ENCODE peak calls at places on chromosomes 2 and 18, in four cellular contexts. U is GM12878, C is K562, Y is HepG2. N is an unnamed sample.

GRCh38 chr2:207086136-207086535 is 79.6 kb downstream of the KLF7 start:
- DNase-seq in U (no peak), C (no peak), Y (no peak), N (no peak)

GRCh38 chr2:186891219-186891621 is 42.2 kb upstream of the ZSWIM2 start:
- DNase-seq in U (no peak), C (no peak), Y (no peak), N (no peak)

GRCh38 chr2:150526827-150527226 is 39.4 kb upstream of the RND3 start:
- DNase-seq in U (no peak), C (no peak), Y (peak), N (peak)

GRCh38 chr18:52392160-52392559 is 52.2 kb downstream of the DCC start:
- DNase-seq in U (peak), C (no peak), Y (no peak), N (peak)

GRCh38 chr2:239433777-239434396 is 33.1 kb upstream of the HDAC4 start:
- DNase-seq in U (no peak), C (no peak), Y (no peak), N (peak)

GRCh38 chr2:219149667-219150066 is 10.9 kb downstream of the NHEJ1 start:
- DNase-seq in U (no peak), C (no peak), Y (peak), N (no peak)

GRCh38 chr2:73762571-73762970 is 17.3 kb downstream of the DUSP11 start:
- DNase-seq in U (no peak), C (no peak), Y (no peak), N (no peak)

GRCh38 chr2:26913599-26914285 is 56.7 kb upstream of the MAPRE3 start:
- DNase-seq in U (no peak), C (no peak), Y (no peak), N (peak)

GRCh38 chr18:62324917-62325805 is at the start of gene TNFRSF11A:
- DNase-seq in U (no peak), C (peak), Y (no peak), N (no peak)

GRCh38 chr2:76204048-76204447 is 493.3 kb upstream of the GCFC2 start:
- DNase-seq in U (no peak), C (no peak), Y (no peak), N (no peak)

GRCh38 chr2:161166538-161167409 is 6.5 kb downstream of the TANK start:
- DNase-seq in U (peak), C (no peak), Y (peak), N (peak)
- TF ChIP-seq BHLHE40 in U (peak), C (no peak), Y (no peak), N (no peak)

DNA sequence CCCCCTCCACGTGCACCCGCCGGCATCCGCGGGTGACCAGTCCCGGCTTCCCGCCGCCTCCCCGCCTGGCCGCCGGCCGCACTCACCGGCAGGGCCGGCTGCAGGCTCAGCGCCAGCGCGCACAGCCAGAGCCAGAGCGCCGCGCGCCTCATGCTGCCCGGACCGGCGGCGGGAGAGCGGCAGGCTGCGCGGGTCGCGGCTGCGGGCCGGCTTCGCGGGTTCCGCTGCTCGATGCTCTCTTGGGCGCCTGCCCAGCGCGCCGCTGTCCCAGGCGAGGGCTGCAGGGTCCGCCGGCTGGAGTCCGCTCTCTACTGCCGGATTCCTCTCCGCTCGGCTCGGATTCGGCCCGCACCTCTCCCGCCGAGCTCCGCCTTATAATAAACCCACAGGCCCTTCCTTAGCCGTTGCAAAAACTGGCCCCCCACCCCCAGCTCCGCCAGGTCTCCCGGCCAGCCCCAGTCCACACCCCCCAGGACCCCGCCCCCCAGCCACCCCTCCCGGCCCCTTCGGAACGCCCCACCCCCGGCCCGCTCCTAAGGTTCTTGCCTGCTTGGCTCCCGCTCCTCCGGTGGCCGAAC is at the start of gene SDC1:
- DNase-seq in U (no peak), C (peak), Y (no peak), N (peak)
- H3K9ac ChIP-seq in U (peak), C (no peak), Y (peak), N (peak)

GRCh38 chr2:143489135-143489534 is 359.9 kb downstream of the ARHGAP15 start:
- DNase-seq in U (no peak), C (no peak), Y (no peak), N (peak)
- TF ChIP-seq BHLHE40 in U (no peak), C (no peak), Y (no peak), N (no peak)

GRCh38 chr2:101305492-101306123 is 2.9 kb downstream of the RNF149 start:
- DNase-seq in U (no peak), C (peak), Y (no peak), N (peak)
- H3K9ac ChIP-seq in U (no peak), C (peak), Y (peak), N (no peak)

DNA sequence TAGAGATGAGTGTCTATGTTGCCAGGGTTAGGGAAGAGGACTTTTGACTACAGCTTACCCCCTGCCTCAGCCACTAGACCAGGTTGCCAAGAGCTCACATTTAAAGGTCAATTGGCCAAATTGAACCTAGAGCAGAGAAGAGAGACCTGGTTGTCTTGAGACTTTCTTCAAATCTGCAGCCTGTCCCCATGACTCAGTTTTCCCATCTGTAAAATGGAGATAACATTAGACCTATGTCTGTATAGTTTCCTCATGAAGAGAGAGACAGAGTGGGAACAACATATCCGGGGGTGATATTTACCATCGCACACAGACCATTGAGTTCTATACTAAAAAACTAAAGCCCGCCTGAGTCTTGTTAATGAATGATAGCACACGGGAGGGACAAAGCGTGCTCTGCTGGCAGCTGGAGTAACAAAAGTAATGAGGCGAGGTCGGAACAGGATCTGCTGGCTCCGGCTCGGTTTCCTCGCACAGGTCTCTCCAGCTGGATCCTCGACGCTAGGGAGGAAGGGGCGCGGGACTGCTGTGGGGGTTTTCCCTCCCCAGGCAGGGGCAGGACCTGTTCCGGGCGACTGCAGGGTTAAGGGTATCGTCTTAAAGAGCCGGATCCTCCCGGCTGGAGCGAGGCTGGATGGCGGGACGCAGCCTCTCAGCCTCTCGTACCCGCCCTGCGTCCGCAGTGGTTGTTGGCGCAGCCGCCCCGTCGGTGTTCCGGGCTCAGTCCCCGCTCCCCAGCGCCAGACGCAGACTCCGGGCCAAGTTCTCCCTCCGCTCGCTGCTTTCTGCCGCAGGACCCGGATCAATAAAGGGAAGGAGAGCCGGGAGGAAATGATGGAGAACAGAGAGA is 1.4 kb upstream of the LIPG start:
- DNase-seq in U (no peak), C (no peak), Y (no peak), N (no peak)
- TF ChIP-seq BHLHE40 in U (no peak), C (no peak), Y (no peak), N (no peak)

GRCh38 chr2:174397773-174398172 is 2.2 kb downstream of the SCRN3 start:
- DNase-seq in U (no peak), C (no peak), Y (no peak), N (no peak)

GRCh38 chr2:174395284-174395968 is at the start of gene SCRN3:
- DNase-seq in U (peak), C (peak), Y (peak), N (peak)

GRCh38 chr2:174392706-174393105 is 2.8 kb upstream of the SCRN3 start:
- DNase-seq in U (no peak), C (no peak), Y (no peak), N (no peak)
- H3K9ac ChIP-seq in U (no peak), C (no peak), Y (no peak), N (no peak)

DNA sequence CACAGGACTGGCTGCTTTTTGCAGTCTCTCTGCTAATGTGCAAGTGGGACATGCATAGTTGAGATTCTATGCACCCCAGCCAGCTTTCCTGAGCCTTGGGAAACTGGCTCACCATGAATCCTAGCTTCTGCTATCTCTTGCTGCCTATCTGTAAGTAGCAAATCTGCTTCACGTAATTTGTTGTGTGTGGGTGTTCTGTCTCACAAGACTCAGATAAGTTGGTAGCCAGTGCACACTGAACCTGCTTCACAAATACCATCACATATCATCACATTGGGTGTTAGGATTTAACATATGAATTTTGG is 13.9 kb upstream of the VRK2 start:
- DNase-seq in U (no peak), C (no peak), Y (no peak), N (peak)
- TF ChIP-seq BHLHE40 in U (no peak), C (no peak), Y (no peak), N (no peak)

GRCh38 chr2:56127773-56128170 is 56.0 kb upstream of the CCDC85A start:
- DNase-seq in U (no peak), C (no peak), Y (no peak), N (no peak)
- H3K9ac ChIP-seq in U (no peak), C (no peak), Y (no peak), N (no peak)

DNA sequence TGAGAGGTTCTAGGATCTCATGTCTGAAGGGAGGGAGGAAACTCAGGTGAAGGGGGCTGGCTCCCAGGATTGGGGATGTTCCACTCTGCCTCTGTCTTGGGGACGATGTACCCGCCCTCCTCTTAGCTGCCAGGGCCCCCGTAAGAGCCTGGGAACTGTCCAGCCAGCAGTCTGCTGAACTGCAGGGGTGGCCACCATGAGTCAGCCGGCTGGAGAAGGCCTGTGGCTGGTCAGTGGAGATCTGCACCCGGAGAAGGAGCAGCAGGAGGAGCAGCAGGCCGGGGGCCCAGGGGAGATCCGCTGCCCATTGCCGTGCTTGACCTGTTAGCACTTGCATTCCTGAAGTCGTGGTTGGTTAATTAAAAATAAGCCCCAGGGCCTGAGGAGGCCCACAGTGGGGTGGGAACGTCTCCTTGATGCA is 180.3 kb downstream of the TFCP2L1 start:
- DNase-seq in U (no peak), C (no peak), Y (no peak), N (peak)
- TF ChIP-seq BHLHE40 in U (no peak), C (no peak), Y (no peak), N (no peak)